ENCODE peak calls at places on chromosomes 1 and 21, in four cellular contexts. G is OCI-LY7, H is H9, M is cardiac muscle cell. S is an unnamed sample.

GRCh38 chr1:241408170-241408569 is 51.2 kb upstream of the RGS7 start:
- DNase-seq in G (peak; percentile 4), H (no peak), M (no peak), S (no peak)

GRCh38 chr21:35563885-35564451 is 496.4 kb downstream of the SETD4 start:
- DNase-seq in G (no peak), H (no peak), M (no peak), S (peak; percentile 11)

GRCh38 chr1:112272101-112272772 is 123.8 kb upstream of the CTTNBP2NL start:
- DNase-seq in G (no peak), H (no peak), M (no peak), S (no peak)

GRCh38 chr1:204520834-204521709 is 4.9 kb downstream of the MDM4 start:
- DNase-seq in G (peak; percentile 99), H (no peak), M (no peak), S (no peak)

GRCh38 chr1:11314959-11315358 is 42.0 kb downstream of the UBIAD1 start:
- DNase-seq in G (no peak), H (no peak), M (no peak), S (no peak)

GRCh38 chr1:237873487-237873927 is 17.2 kb downstream of the ZP4 start:
- DNase-seq in G (no peak), H (peak; percentile 59), M (no peak), S (no peak)

GRCh38 chr1:38153426-38154088 is 107.0 kb upstream of the POU3F1 start:
- DNase-seq in G (no peak), H (no peak), M (no peak), S (no peak)

GRCh38 chr1:21341022-21341421 is 50.8 kb upstream of the ECE1 start:
- DNase-seq in G (no peak), H (no peak), M (no peak), S (no peak)

GRCh38 chr21:25385912-25386474 is 221.3 kb downstream of the MRPL39 start:
- DNase-seq in G (peak; percentile 62), H (peak; percentile 46), M (peak; percentile 79), S (peak; percentile 48)

GRCh38 chr1:245079021-245079609 is 75.7 kb upstream of the KIF26B start:
- DNase-seq in G (peak; percentile 15), H (no peak), M (peak; percentile 52), S (no peak)

GRCh38 chr1:94683886-94684285 is 136.3 kb upstream of the SLC44A3 start:
- DNase-seq in G (no peak), H (no peak), M (no peak), S (no peak)

GRCh38 chr1:64886877-64887276 is 79.5 kb downstream of the JAK1 start:
- DNase-seq in G (no peak), H (no peak), M (no peak), S (no peak)

GRCh38 chr1:205495237-205495823 is 9.1 kb upstream of the CDK18 start:
- DNase-seq in G (no peak), H (no peak), M (peak; percentile 21), S (peak; percentile 45)

GRCh38 chr1:22224091-22224490 is 81.2 kb upstream of the WNT4 start:
- DNase-seq in G (no peak), H (no peak), M (no peak), S (no peak)

GRCh38 chr1:18069903-18070302 is 37.7 kb upstream of the IGSF21 start:
- DNase-seq in G (no peak), H (no peak), M (no peak), S (no peak)

GRCh38 chr1:57671750-57672149 is 247.9 kb upstream of the DAB1 start:
- DNase-seq in G (no peak), H (no peak), M (no peak), S (no peak)

GRCh38 chr1:67530071-67530470 is 99.9 kb upstream of the SERBP1 start:
- DNase-seq in G (no peak), H (no peak), M (no peak), S (no peak)

GRCh38 chr1:89887270-89887669 is 66.4 kb downstream of the LRRC8D start:
- DNase-seq in G (no peak), H (no peak), M (no peak), S (no peak)

GRCh38 chr1:39394598-39394997 is 96.8 kb upstream of the BMP8A start:
- DNase-seq in G (peak; percentile 66), H (no peak), M (no peak), S (no peak)

GRCh38 chr1:22376976-22377375 is 74.7 kb upstream of the ZBTB40 start:
- DNase-seq in G (no peak), H (no peak), M (no peak), S (no peak)

GRCh38 chr1:40848530-40849189 is 13.5 kb downstream of the CITED4 start:
- DNase-seq in G (peak; percentile 45), H (peak; percentile 87), M (peak; percentile 80), S (peak; percentile 62)

GRCh38 chr1:27049607-27050006 is 37.0 kb upstream of the TENT5B start:
- DNase-seq in G (peak; percentile 43), H (peak; percentile 85), M (no peak), S (no peak)

GRCh38 chr1:169925505-169926482 is 32.1 kb upstream of the SCYL3 start:
- DNase-seq in G (no peak), H (no peak), M (peak; percentile 47), S (no peak)

GRCh38 chr1:118217073-118217620 is 32.1 kb upstream of the SPAG17 start:
- DNase-seq in G (no peak), H (no peak), M (no peak), S (no peak)

GRCh38 chr1:157520386-157520935 is 31.9 kb downstream of the FCRL5 start:
- DNase-seq in G (no peak), H (no peak), M (no peak), S (no peak)

GRCh38 chr1:230972855-230973271 is 5.8 kb downstream of the TTC13 start:
- DNase-seq in G (peak; percentile 29), H (no peak), M (no peak), S (no peak)

GRCh38 chr1:158176399-158176798 is 4.3 kb upstream of the CD1D start:
- DNase-seq in G (peak; percentile 90), H (no peak), M (no peak), S (no peak)

GRCh38 chr21:41854426-41854995 is 24.6 kb downstream of the PRDM15 start:
- DNase-seq in G (no peak), H (no peak), M (no peak), S (no peak)

GRCh38 chr1:187275985-187276580 is 447.3 kb downstream of the PLA2G4A start:
- DNase-seq in G (no peak), H (no peak), M (no peak), S (no peak)

GRCh38 chr1:86146566-86146965 is 10.0 kb downstream of the COL24A1 start:
- DNase-seq in G (no peak), H (no peak), M (no peak), S (no peak)
- TF ChIP-seq CTCF in G (peak; percentile 56), H (peak; percentile 29), M (peak; percentile 21), S (no peak)

GRCh38 chr1:31955917-31956736 is 18.0 kb upstream of the PTP4A2 start:
- DNase-seq in G (no peak), H (peak; percentile 67), M (peak; percentile 69), S (no peak)
- TF ChIP-seq CTCF in G (no peak), H (peak; percentile 28), M (peak; percentile 66), S (no peak)

DNA sequence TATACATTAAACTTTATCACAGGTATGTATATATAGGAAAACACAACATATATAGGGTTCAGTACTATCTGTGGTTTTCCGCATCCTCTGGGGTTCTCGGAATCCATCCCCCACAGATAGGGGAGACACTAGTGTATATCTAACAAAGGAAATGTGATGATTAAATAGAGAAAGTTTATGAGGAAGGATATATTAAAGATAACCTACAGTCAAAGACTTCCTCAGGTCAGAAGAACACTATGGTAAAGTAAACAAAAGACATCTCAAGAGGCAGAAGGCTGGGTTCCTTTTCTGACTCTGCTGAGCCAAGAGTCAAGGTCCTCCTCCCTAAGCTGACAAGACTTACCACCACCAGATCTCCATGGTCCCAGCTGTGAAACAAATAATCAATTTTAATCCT is 12.1 kb downstream of the USP24 start:
- DNase-seq in G (no peak), H (no peak), M (no peak), S (no peak)
- TF ChIP-seq CTCF in G (no peak), H (no peak), M (no peak), S (no peak)

DNA sequence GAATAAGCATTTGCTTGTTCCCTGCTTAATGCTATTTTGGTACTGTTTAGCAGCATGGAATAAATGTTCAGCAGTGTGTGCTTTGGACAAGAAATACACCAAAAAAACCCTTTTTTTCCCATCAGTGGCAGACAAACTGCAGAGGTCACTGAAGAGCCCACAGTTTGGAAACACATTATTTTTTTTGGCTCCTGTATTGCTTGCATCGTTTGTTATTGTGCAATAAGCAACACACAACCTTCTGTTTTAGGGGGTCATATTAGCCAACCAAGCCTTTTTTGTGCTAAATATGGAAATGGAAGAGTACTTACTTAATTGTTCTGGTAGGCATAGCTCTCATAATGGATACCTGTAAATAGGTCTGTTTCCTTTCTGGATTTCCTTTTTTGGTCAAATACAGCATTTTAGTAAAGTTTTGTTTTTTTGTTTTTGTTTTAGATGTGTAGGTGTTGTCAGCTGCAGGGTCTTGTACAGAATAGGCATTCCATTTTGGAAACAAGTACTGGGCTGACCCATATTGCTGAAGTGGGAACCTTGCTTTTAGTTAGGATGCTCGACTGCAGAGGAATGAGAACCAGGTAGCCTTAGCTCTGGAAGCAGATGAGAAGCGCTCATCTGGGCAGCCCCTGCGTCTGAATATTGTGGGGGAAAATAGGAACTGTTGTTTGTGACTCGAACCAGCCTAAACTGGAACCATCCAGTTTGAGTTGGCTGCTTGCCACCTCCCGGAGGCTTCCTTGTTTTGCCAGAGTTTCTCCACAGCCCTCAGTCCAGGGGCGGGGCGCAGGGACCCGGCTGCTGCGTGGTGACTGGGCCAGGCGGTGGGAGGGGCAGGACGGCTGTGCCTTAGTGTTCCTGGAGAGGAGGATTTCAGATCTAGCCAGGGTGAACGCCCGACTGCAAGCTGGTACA is 38.5 kb downstream of the SPEN start:
- DNase-seq in G (peak; percentile 12), H (peak; percentile 91), M (peak; percentile 92), S (peak; percentile 86)
- TF ChIP-seq CTCF in G (peak; percentile 20), H (no peak), M (peak; percentile 41), S (no peak)

DNA sequence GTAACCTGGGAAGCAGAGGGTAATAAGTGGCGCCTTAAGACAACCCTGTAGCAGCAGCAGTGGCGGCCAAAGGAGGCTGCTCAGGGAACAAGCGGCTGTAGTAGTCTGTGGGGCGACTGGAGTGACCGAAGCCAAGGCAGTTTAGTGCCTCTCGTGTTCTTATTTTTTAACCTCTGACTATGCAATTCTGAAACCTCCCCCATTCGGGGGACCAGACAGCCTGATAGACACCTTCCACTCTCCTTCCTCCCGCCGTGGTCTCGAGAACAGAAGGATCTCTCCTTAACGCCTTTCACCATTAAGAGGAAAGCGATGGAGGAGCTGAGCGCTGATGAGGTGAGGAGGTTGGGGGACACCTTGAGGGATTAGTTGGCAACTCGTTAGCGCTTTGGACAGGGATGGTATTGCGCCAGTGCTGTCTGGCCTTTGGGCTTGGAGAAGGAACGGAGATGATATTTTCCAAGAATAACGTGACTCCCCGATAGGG is 644 bp downstream of the UBE4B start:
- DNase-seq in G (peak; percentile 54), H (peak; percentile 33), M (peak; percentile 44), S (peak; percentile 31)
- TF ChIP-seq CTCF in G (no peak), H (no peak), M (no peak), S (no peak)

DNA sequence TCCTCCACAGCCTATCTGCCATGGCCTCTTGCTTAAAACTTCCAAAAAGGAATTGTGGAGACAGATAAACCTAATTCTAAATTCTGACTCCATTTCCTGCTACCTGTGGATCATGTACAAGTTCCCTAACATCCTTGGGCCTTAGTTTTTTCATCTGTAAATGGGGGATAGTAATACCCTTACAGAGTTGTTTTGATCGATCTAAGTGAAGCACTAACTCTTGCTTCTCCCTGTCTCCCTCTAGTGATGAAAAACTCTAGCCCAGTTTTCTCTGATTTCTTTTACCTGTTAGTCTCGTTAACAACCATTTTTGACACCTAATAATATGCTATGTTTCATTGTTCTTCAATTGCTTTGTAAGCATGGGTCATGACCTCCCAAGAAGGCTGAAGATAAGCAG is 65.9 kb downstream of the TM2D1 start:
- DNase-seq in G (no peak), H (no peak), M (no peak), S (no peak)
- TF ChIP-seq CTCF in G (peak; percentile 71), H (peak; percentile 64), M (no peak), S (no peak)